ENCODE peak calls at places on chromosomes 1 and 21, in seven cellular contexts. One of them, this sample, is unnamed.

GRCh38 chr1:41768538-41768937 is 150.2 kb downstream of the HIVEP3 start:
- DNase-seq in uterus: no peak
- DNase-seq in PC-3: no peak
- DNase-seq in WERI-Rb-1: no peak
- DNase-seq in cardiac muscle cell: no peak
- DNase-seq in CD4-positive, alpha-beta T cell: no peak
- DNase-seq in left ventricle myocardium inferior: no peak
- DNase-seq in this sample: no peak

GRCh38 chr1:171141336-171142051 is 43.6 kb upstream of the FMO2 start:
- DNase-seq in left ventricle myocardium inferior: peak
- DNase-seq in cardiac muscle cell: no peak
- DNase-seq in CD4-positive, alpha-beta T cell: no peak
- DNase-seq in WERI-Rb-1: peak
- DNase-seq in uterus: peak
- DNase-seq in PC-3: no peak
- DNase-seq in this sample: no peak

GRCh38 chr1:172935062-172935592 is 115.6 kb downstream of the TNFSF18 start:
- DNase-seq in CD4-positive, alpha-beta T cell: no peak
- DNase-seq in uterus: no peak
- DNase-seq in PC-3: no peak
- DNase-seq in WERI-Rb-1: no peak
- DNase-seq in cardiac muscle cell: no peak
- DNase-seq in left ventricle myocardium inferior: no peak
- DNase-seq in this sample: no peak

GRCh38 chr21:41926068-41926806 is 27.6 kb downstream of the C2CD2 start:
- DNase-seq in uterus: no peak
- DNase-seq in CD4-positive, alpha-beta T cell: no peak
- DNase-seq in left ventricle myocardium inferior: no peak
- DNase-seq in WERI-Rb-1: no peak
- DNase-seq in cardiac muscle cell: no peak
- DNase-seq in PC-3: peak
- DNase-seq in this sample: no peak

GRCh38 chr1:208137144-208137682 is 107.0 kb downstream of the PLXNA2 start:
- DNase-seq in uterus: no peak
- DNase-seq in cardiac muscle cell: no peak
- DNase-seq in left ventricle myocardium inferior: no peak
- DNase-seq in WERI-Rb-1: no peak
- DNase-seq in PC-3: peak
- DNase-seq in CD4-positive, alpha-beta T cell: no peak
- DNase-seq in this sample: no peak

GRCh38 chr1:235712812-235713211 is 63.2 kb upstream of the GNG4 start:
- DNase-seq in uterus: no peak
- DNase-seq in PC-3: no peak
- DNase-seq in CD4-positive, alpha-beta T cell: no peak
- DNase-seq in left ventricle myocardium inferior: no peak
- DNase-seq in cardiac muscle cell: no peak
- DNase-seq in WERI-Rb-1: no peak
- DNase-seq in this sample: no peak

GRCh38 chr21:37711294-37711844 is 204.9 kb downstream of the KCNJ6 start:
- DNase-seq in uterus: no peak
- DNase-seq in PC-3: no peak
- DNase-seq in left ventricle myocardium inferior: no peak
- DNase-seq in cardiac muscle cell: no peak
- DNase-seq in WERI-Rb-1: no peak
- DNase-seq in CD4-positive, alpha-beta T cell: no peak
- DNase-seq in this sample: no peak

GRCh38 chr1:218546314-218546713 is 201.2 kb downstream of the TGFB2 start:
- DNase-seq in cardiac muscle cell: no peak
- DNase-seq in CD4-positive, alpha-beta T cell: no peak
- DNase-seq in PC-3: peak
- DNase-seq in left ventricle myocardium inferior: no peak
- DNase-seq in WERI-Rb-1: no peak
- DNase-seq in uterus: no peak
- DNase-seq in this sample: no peak

GRCh38 chr1:200037904-200038644 is 10.6 kb downstream of the NR5A2 start:
- DNase-seq in WERI-Rb-1: no peak
- DNase-seq in left ventricle myocardium inferior: no peak
- DNase-seq in uterus: no peak
- DNase-seq in cardiac muscle cell: no peak
- DNase-seq in CD4-positive, alpha-beta T cell: no peak
- DNase-seq in PC-3: no peak
- DNase-seq in this sample: no peak

GRCh38 chr1:170077926-170078325 is 3.4 kb upstream of the KIFAP3 start:
- DNase-seq in left ventricle myocardium inferior: no peak
- DNase-seq in WERI-Rb-1: no peak
- DNase-seq in uterus: no peak
- DNase-seq in cardiac muscle cell: no peak
- DNase-seq in CD4-positive, alpha-beta T cell: no peak
- DNase-seq in PC-3: peak
- DNase-seq in this sample: no peak

GRCh38 chr1:225694151-225694603 is 41.3 kb upstream of the ENAH start:
- DNase-seq in left ventricle myocardium inferior: peak
- DNase-seq in uterus: peak
- DNase-seq in cardiac muscle cell: peak
- DNase-seq in WERI-Rb-1: no peak
- DNase-seq in PC-3: no peak
- DNase-seq in CD4-positive, alpha-beta T cell: no peak
- DNase-seq in this sample: no peak

GRCh38 chr21:38954450-38955059 is 148.8 kb downstream of the ETS2 start:
- DNase-seq in cardiac muscle cell: no peak
- DNase-seq in left ventricle myocardium inferior: no peak
- DNase-seq in WERI-Rb-1: no peak
- DNase-seq in PC-3: no peak
- DNase-seq in CD4-positive, alpha-beta T cell: no peak
- DNase-seq in uterus: no peak
- DNase-seq in this sample: no peak

GRCh38 chr21:31663584-31664249 is 4.2 kb downstream of the SOD1 start:
- DNase-seq in WERI-Rb-1: no peak
- DNase-seq in cardiac muscle cell: no peak
- DNase-seq in PC-3: no peak
- DNase-seq in CD4-positive, alpha-beta T cell: no peak
- DNase-seq in left ventricle myocardium inferior: no peak
- DNase-seq in uterus: no peak
- DNase-seq in this sample: no peak

GRCh38 chr1:203178083-203178482 is 2.5 kb upstream of the MYBPH start:
- DNase-seq in uterus: no peak
- DNase-seq in cardiac muscle cell: no peak
- DNase-seq in PC-3: peak
- DNase-seq in left ventricle myocardium inferior: no peak
- DNase-seq in CD4-positive, alpha-beta T cell: no peak
- DNase-seq in WERI-Rb-1: peak
- DNase-seq in this sample: no peak

DNA sequence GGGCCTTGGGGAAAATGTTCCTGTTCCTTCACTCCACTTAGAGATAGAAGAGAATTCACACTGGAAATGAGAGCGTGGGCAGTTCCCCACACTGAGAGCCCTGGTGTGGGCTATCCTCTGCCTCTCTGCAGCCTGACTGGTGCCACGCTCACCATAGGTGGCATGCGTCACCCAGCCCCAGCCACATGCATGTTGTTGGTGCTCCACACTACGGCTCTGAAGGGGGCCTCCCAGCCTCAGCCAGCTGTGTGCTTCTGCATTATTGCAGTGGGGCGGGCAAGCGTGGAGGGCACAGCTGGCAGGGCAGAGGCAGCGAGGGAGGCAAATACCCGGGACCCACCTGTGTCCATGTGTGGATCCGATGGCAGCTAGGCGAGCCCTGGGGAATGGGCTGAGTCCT is 14.7 kb upstream of the RASSF5 start:
- DNase-seq in CD4-positive, alpha-beta T cell: no peak
- DNase-seq in uterus: no peak
- DNase-seq in PC-3: no peak
- DNase-seq in WERI-Rb-1: no peak
- DNase-seq in left ventricle myocardium inferior: no peak
- DNase-seq in cardiac muscle cell: no peak
- DNase-seq in this sample: no peak
- H3K27ac ChIP-seq in CD4-positive, alpha-beta T cell: no peak
- H3K27ac ChIP-seq in uterus: no peak
- H3K27ac ChIP-seq in PC-3: no peak
- H3K27ac ChIP-seq in WERI-Rb-1: no peak
- H3K27ac ChIP-seq in left ventricle myocardium inferior: no peak
- H3K27ac ChIP-seq in cardiac muscle cell: no peak
- H3K27ac ChIP-seq in this sample: no peak

DNA sequence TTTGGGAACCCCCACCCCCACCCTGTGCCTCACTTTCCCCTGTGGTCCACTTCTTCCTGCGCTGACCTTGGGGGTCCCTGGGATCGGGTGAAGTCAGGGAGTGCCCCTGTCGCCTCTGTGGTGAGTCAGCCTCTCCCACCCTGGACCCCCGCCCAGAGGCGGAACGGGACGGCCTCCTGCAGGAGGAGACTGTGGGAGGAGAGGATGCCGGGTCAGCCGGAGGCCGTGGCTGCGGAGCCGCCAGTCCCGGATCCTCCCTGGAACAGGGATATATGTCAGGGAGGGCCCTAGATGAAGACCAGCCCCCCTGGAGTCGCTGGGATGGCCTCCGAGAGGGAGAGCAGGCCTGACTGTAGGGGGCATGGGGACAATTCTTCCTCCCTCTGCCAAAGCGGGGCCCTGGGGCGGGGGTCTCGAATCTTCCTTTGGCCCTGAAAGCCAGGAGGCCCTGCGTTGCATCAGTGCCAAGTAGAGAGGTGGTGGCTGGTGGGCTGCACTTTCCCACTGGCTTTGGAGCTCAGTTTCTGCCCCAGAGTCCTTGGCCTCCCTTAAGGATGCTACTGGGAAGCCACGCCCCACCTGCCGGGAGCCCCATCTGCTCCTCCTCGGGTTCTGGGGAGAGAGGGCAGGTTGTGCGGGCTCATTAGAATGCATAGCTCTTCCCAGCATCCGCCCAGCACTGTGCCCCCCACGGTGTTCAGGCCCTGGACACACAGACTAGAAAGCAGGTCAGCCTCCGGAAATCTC is 930 bp downstream of the ARHGEF10L start:
- DNase-seq in PC-3: no peak
- DNase-seq in uterus: peak
- DNase-seq in left ventricle myocardium inferior: peak
- DNase-seq in CD4-positive, alpha-beta T cell: no peak
- DNase-seq in WERI-Rb-1: peak
- DNase-seq in cardiac muscle cell: peak
- DNase-seq in this sample: peak
- H3K27ac ChIP-seq in PC-3: no peak
- H3K27ac ChIP-seq in uterus: peak
- H3K27ac ChIP-seq in left ventricle myocardium inferior: peak
- H3K27ac ChIP-seq in CD4-positive, alpha-beta T cell: no peak
- H3K27ac ChIP-seq in WERI-Rb-1: peak
- H3K27ac ChIP-seq in cardiac muscle cell: peak
- H3K27ac ChIP-seq in this sample: peak

GRCh38 chr1:58183286-58183685 is 363.2 kb downstream of the OMA1 start:
- DNase-seq in uterus: no peak
- DNase-seq in PC-3: no peak
- DNase-seq in cardiac muscle cell: no peak
- DNase-seq in left ventricle myocardium inferior: no peak
- DNase-seq in WERI-Rb-1: no peak
- DNase-seq in CD4-positive, alpha-beta T cell: no peak
- DNase-seq in this sample: no peak

DNA sequence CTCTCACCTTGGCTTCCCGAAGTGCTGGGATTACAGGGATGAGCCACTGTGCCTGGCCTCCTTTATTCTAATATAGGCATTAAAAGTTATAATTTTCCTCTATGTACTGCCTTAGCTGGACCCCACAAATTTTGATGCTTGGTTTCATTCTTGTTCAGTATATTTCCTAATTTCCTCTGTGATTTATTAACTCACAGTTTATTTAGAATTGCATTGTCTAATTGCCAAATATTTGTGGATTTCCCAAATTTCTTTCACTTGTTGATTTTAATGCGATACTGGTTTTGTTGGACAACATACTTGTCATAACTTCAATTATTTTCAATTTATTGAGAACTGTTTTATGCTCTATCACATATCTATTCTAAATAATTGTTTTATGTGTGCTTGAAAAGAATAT is 366.0 kb downstream of the OMA1 start:
- DNase-seq in PC-3: no peak
- DNase-seq in uterus: no peak
- DNase-seq in WERI-Rb-1: no peak
- DNase-seq in cardiac muscle cell: no peak
- DNase-seq in left ventricle myocardium inferior: no peak
- DNase-seq in CD4-positive, alpha-beta T cell: no peak
- DNase-seq in this sample: no peak
- H3K27ac ChIP-seq in PC-3: no peak
- H3K27ac ChIP-seq in uterus: no peak
- H3K27ac ChIP-seq in WERI-Rb-1: no peak
- H3K27ac ChIP-seq in cardiac muscle cell: no peak
- H3K27ac ChIP-seq in left ventricle myocardium inferior: no peak
- H3K27ac ChIP-seq in CD4-positive, alpha-beta T cell: no peak
- H3K27ac ChIP-seq in this sample: no peak

GRCh38 chr1:160129558-160129957 is 14.0 kb downstream of the ATP1A2 start:
- DNase-seq in left ventricle myocardium inferior: no peak
- DNase-seq in cardiac muscle cell: no peak
- DNase-seq in PC-3: no peak
- DNase-seq in uterus: no peak
- DNase-seq in WERI-Rb-1: no peak
- DNase-seq in CD4-positive, alpha-beta T cell: no peak
- DNase-seq in this sample: no peak

GRCh38 chr1:160128636-160129035 is 13.1 kb downstream of the ATP1A2 start:
- DNase-seq in uterus: no peak
- DNase-seq in left ventricle myocardium inferior: no peak
- DNase-seq in WERI-Rb-1: no peak
- DNase-seq in cardiac muscle cell: no peak
- DNase-seq in CD4-positive, alpha-beta T cell: no peak
- DNase-seq in PC-3: no peak
- DNase-seq in this sample: no peak

GRCh38 chr1:160127865-160128523 is 12.4 kb downstream of the ATP1A2 start:
- DNase-seq in left ventricle myocardium inferior: no peak
- DNase-seq in cardiac muscle cell: no peak
- DNase-seq in PC-3: peak
- DNase-seq in CD4-positive, alpha-beta T cell: no peak
- DNase-seq in uterus: no peak
- DNase-seq in WERI-Rb-1: no peak
- DNase-seq in this sample: no peak

GRCh38 chr1:160129966-160130365 is 14.4 kb downstream of the ATP1A2 start:
- DNase-seq in PC-3: no peak
- DNase-seq in uterus: no peak
- DNase-seq in CD4-positive, alpha-beta T cell: no peak
- DNase-seq in left ventricle myocardium inferior: no peak
- DNase-seq in WERI-Rb-1: no peak
- DNase-seq in cardiac muscle cell: no peak
- DNase-seq in this sample: no peak

DNA sequence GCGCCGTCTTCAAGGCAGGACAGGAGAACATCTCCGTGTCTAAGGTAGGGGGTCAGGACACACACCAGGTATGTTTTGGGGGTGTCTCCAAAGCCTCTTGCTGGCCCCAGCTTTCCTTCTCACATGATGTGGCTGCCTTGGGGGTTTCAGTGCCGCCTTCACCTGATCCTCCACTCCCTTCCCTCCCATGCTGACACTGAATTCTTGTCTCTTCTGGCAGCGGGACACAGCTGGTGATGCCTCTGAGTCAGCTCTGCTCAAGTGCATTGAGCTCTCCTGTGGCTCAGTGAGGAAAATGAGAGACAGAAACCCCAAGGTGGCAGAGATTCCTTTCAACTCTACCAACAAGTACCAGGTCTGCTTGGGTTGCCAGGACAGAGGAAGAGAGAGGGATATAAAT is 13.5 kb downstream of the ATP1A2 start:
- DNase-seq in CD4-positive, alpha-beta T cell: no peak
- DNase-seq in WERI-Rb-1: no peak
- DNase-seq in uterus: no peak
- DNase-seq in cardiac muscle cell: no peak
- DNase-seq in PC-3: peak
- DNase-seq in left ventricle myocardium inferior: no peak
- DNase-seq in this sample: no peak
- H3K27ac ChIP-seq in CD4-positive, alpha-beta T cell: no peak
- H3K27ac ChIP-seq in WERI-Rb-1: no peak
- H3K27ac ChIP-seq in uterus: no peak
- H3K27ac ChIP-seq in cardiac muscle cell: no peak
- H3K27ac ChIP-seq in PC-3: no peak
- H3K27ac ChIP-seq in left ventricle myocardium inferior: peak
- H3K27ac ChIP-seq in this sample: peak